ENCODE peak calls at places on chromosomes 1 and 21, in ten cellular contexts. R is astrocyte of the cerebellum; A is T47D; Y is SW480; H is GM23248; W is GM03348; K is effector memory CD8-positive, alpha-beta T cell; B is NCI-H2171; E is GOT3; V is glutamatergic neuron. O is an unnamed sample.

GRCh38 chr1:231359113-231359512 is 21.0 kb downstream of the SPRTN start:
- DNase-seq in W (peak), B (no peak), K (no peak), V (no peak), E (no peak), H (peak), A (no peak), Y (no peak), R (peak), O (no peak)

GRCh38 chr1:12618661-12619395 is 818 bp upstream of the DHRS3 start:
- DNase-seq in K (peak), B (no peak), V (no peak), H (peak), A (no peak), Y (peak), R (no peak), W (peak), E (no peak), O (peak)

GRCh38 chr21:35239811-35240219 is 190.7 kb upstream of the RUNX1 start:
- DNase-seq in K (no peak), A (no peak), B (peak), E (no peak), H (no peak), W (no peak), R (no peak), Y (no peak), V (peak), O (no peak)

GRCh38 chr1:44895919-44896734 is 53.1 kb upstream of the PTCH2 start:
- DNase-seq in K (no peak), W (no peak), H (no peak), R (no peak), V (no peak), A (no peak), B (no peak), Y (no peak), E (no peak), O (no peak)

GRCh38 chr1:153627797-153628626 is at the start of gene S100A1:
- DNase-seq in W (no peak), R (no peak), A (no peak), H (no peak), B (no peak), E (no peak), V (no peak), K (no peak), Y (no peak), O (no peak)

GRCh38 chr1:103218821-103219220 is 110.5 kb upstream of the COL11A1 start:
- DNase-seq in E (no peak), Y (no peak), R (no peak), B (no peak), V (no peak), A (no peak), K (no peak), W (peak), H (no peak), O (no peak)

GRCh38 chr21:37710555-37711293 is 205.5 kb downstream of the KCNJ6 start:
- DNase-seq in E (no peak), A (no peak), R (no peak), K (no peak), V (peak), W (no peak), Y (no peak), H (no peak), B (no peak), O (no peak)

GRCh38 chr1:179812501-179813292 is 64.9 kb downstream of the TOR1AIP2 start:
- DNase-seq in K (no peak), W (no peak), Y (no peak), E (no peak), B (no peak), V (no peak), H (no peak), A (no peak), R (no peak), O (no peak)

GRCh38 chr1:234531181-234532132 is 52.5 kb upstream of the TARBP1 start:
- DNase-seq in K (no peak), W (peak), Y (no peak), A (no peak), V (no peak), B (no peak), H (peak), E (no peak), R (peak), O (no peak)

GRCh38 chr1:27668808-27669723 is 2.9 kb downstream of the IFI6 start:
- DNase-seq in Y (peak), E (peak), A (peak), B (peak), H (peak), V (peak), W (peak), R (no peak), K (peak), O (peak)

GRCh38 chr1:81803423-81804103 is 2.8 kb downstream of the ADGRL2 start:
- DNase-seq in B (peak), H (peak), V (peak), W (peak), E (no peak), R (no peak), A (no peak), K (no peak), Y (no peak), O (no peak)

GRCh38 chr1:12491691-12492090 is 126.3 kb downstream of the DHRS3 start:
- DNase-seq in H (no peak), K (no peak), R (no peak), E (no peak), A (no peak), Y (peak), V (no peak), B (no peak), W (no peak), O (no peak)

GRCh38 chr1:171191992-171192391 is 6.9 kb downstream of the FMO2 start:
- DNase-seq in H (no peak), E (no peak), V (no peak), Y (no peak), A (no peak), R (no peak), B (no peak), K (no peak), W (no peak), O (no peak)

GRCh38 chr21:23881783-23882182 is 1725.5 kb downstream of the MRPL39 start:
- DNase-seq in E (no peak), V (no peak), K (no peak), A (no peak), B (no peak), Y (no peak), H (no peak), W (no peak), R (no peak), O (no peak)

GRCh38 chr1:24928631-24929090 is 1.4 kb downstream of the RUNX3 start:
- DNase-seq in A (no peak), V (peak), B (no peak), R (no peak), H (peak), K (no peak), W (no peak), E (no peak), Y (no peak), O (no peak)

GRCh38 chr1:187513190-187513589 is 684.4 kb downstream of the PLA2G4A start:
- DNase-seq in K (no peak), V (no peak), R (no peak), A (no peak), Y (no peak), E (no peak), H (peak), W (no peak), B (no peak), O (no peak)

GRCh38 chr1:246078126-246078887 is 428.8 kb downstream of the SMYD3 start:
- DNase-seq in Y (no peak), A (no peak), R (no peak), E (no peak), B (no peak), V (no peak), W (no peak), K (no peak), H (no peak), O (no peak)

GRCh38 chr1:230891984-230892383 is 23.7 kb upstream of the C1orf198 start:
- DNase-seq in H (no peak), K (no peak), B (no peak), Y (no peak), A (no peak), V (no peak), R (no peak), E (no peak), W (no peak), O (no peak)

GRCh38 chr1:54409156-54410142 is 3.3 kb upstream of the SSBP3 start:
- DNase-seq in V (no peak), R (no peak), E (no peak), W (no peak), H (no peak), K (no peak), A (no peak), Y (peak), B (no peak), O (no peak)

GRCh38 chr1:90045853-90046563 is 51.1 kb downstream of the ZNF326 start:
- DNase-seq in B (no peak), W (peak), Y (peak), K (peak), V (peak), E (no peak), H (peak), R (no peak), A (no peak), O (no peak)

GRCh38 chr21:14533555-14534400 is 12.3 kb downstream of the SAMSN1 start:
- DNase-seq in E (no peak), H (peak), A (no peak), B (no peak), K (peak), V (no peak), R (peak), W (peak), Y (peak), O (no peak)

GRCh38 chr1:180231506-180232420 is 1.7 kb downstream of the LHX4 start:
- DNase-seq in E (no peak), R (no peak), V (no peak), Y (peak), W (no peak), B (peak), K (no peak), H (peak), A (peak), O (no peak)

GRCh38 chr1:19300211-19300610 is 11.6 kb upstream of the AKR7A3 start:
- DNase-seq in H (no peak), Y (no peak), W (no peak), R (no peak), E (no peak), A (no peak), K (no peak), B (peak), V (no peak), O (no peak)

GRCh38 chr1:219900201-219900600 is 28.2 kb downstream of the SLC30A10 start:
- DNase-seq in A (no peak), Y (no peak), H (no peak), W (no peak), V (no peak), R (peak), E (no peak), K (no peak), B (no peak), O (no peak)

GRCh38 chr1:109910963-109911798 is 532 bp downstream of the CSF1 start:
- DNase-seq in E (no peak), K (no peak), A (peak), W (peak), H (peak), V (no peak), Y (no peak), B (no peak), R (no peak), O (no peak)

GRCh38 chr1:116332461-116332860 is 40.6 kb upstream of the ATP1A1 start:
- DNase-seq in Y (no peak), A (no peak), H (no peak), E (no peak), K (no peak), R (no peak), W (no peak), B (no peak), V (no peak), O (no peak)

GRCh38 chr1:3510956-3511250 is 56.4 kb downstream of the ARHGEF16 start:
- DNase-seq in W (no peak), A (no peak), B (no peak), Y (no peak), E (no peak), V (no peak), R (no peak), K (no peak), H (no peak), O (no peak)

GRCh38 chr1:25889470-25889869 is 14.0 kb upstream of the PAQR7 start:
- DNase-seq in K (no peak), B (no peak), W (no peak), E (no peak), A (no peak), V (no peak), H (no peak), R (no peak), Y (no peak), O (no peak)

GRCh38 chr21:41641821-41642368 is 125.0 kb downstream of the RIPK4 start:
- DNase-seq in B (no peak), V (no peak), W (peak), Y (peak), R (peak), H (peak), A (no peak), K (no peak), E (peak), O (no peak)

GRCh38 chr1:28565726-28566125 is 12.8 kb downstream of the TRNAU1AP start:
- DNase-seq in A (no peak), V (no peak), W (no peak), H (no peak), E (no peak), R (no peak), Y (no peak), K (no peak), B (no peak), O (no peak)

GRCh38 chr1:22889213-22889827 is 83.3 kb downstream of the LACTBL1 start:
- DNase-seq in R (peak), H (peak), K (no peak), W (peak), B (no peak), Y (peak), V (no peak), A (peak), E (no peak), O (no peak)

GRCh38 chr1:180572745-180573144 is 14.0 kb downstream of the OVAAL start:
- DNase-seq in W (no peak), Y (no peak), R (no peak), A (no peak), B (no peak), E (no peak), K (no peak), V (no peak), H (no peak), O (no peak)

GRCh38 chr1:61960999-61961398 is 218.7 kb downstream of the PATJ start:
- DNase-seq in E (no peak), B (no peak), V (no peak), R (no peak), Y (peak), K (no peak), A (no peak), W (no peak), H (no peak), O (no peak)

O was measured in natural killer cell.